ENCODE peak calls at places on chromosomes 7 and 10, in eight cellular contexts. R is aorta, N is pancreas, F is WERI-Rb-1, A is H7, J is iPS DF 6.9, K is mesenchymal stem cell, Q is upper lobe of right lung. O is an unnamed sample. For H3K36me3, the result is how much of the 10 kb centered on the place peaks cover.

GRCh38 chr7:147249956-147250355 is 1133.4 kb downstream of the CNTNAP2 start:
- DNase-seq in R (no peak), N (no peak), F (no peak), A (no peak), J (no peak), K (no peak), Q (no peak), O (no peak)

GRCh38 chr10:101146392-101147251 is 15.5 kb downstream of the TLX1 start:
- DNase-seq in R (no peak), N (peak), F (no peak), A (peak), J (no peak), K (no peak), Q (peak), O (no peak)

GRCh38 chr10:50618624-50619023 is 5.1 kb downstream of the SGMS1 start:
- DNase-seq in R (no peak), N (no peak), F (no peak), A (no peak), J (no peak), K (no peak), Q (no peak), O (no peak)

GRCh38 chr10:65769828-65770227 is 1156.0 kb upstream of the LRRTM3 start:
- DNase-seq in R (no peak), N (no peak), F (no peak), A (no peak), J (no peak), K (no peak), Q (no peak), O (no peak)

GRCh38 chr10:124650820-124651401 is 93.3 kb downstream of the FAM53B start:
- DNase-seq in R (no peak), N (no peak), F (no peak), A (peak), J (no peak), K (no peak), Q (no peak), O (peak)

GRCh38 chr7:82209200-82209599 is 234.4 kb downstream of the CACNA2D1 start:
- DNase-seq in R (no peak), N (no peak), F (no peak), A (no peak), J (no peak), K (no peak), Q (no peak), O (no peak)

GRCh38 chr10:126247454-126247975 is 140.8 kb downstream of the ADAM12 start:
- DNase-seq in R (peak), N (no peak), F (no peak), A (no peak), J (no peak), K (peak), Q (no peak), O (no peak)

GRCh38 chr10:47364911-47365310 is 16.7 kb downstream of the RBP3 start:
- DNase-seq in R (peak), N (peak), F (no peak), A (no peak), J (no peak), K (no peak), Q (no peak), O (no peak)

GRCh38 chr7:107913846-107914245 is 22.9 kb downstream of the DLD start:
- DNase-seq in R (no peak), N (no peak), F (no peak), A (no peak), J (no peak), K (no peak), Q (no peak), O (no peak)

GRCh38 chr7:149196705-149197171 is 1.4 kb downstream of the ZNF282 start:
- DNase-seq in R (no peak), N (no peak), F (no peak), A (peak), J (no peak), K (peak), Q (peak), O (no peak)

GRCh38 chr7:21640150-21640549 is 97.3 kb downstream of the DNAH11 start:
- DNase-seq in R (no peak), N (no peak), F (no peak), A (no peak), J (no peak), K (no peak), Q (no peak), O (no peak)

GRCh38 chr10:58513189-58514101 is 773 bp downstream of the BICC1 start:
- DNase-seq in R (peak), N (peak), F (peak), A (peak), J (no peak), K (peak), Q (peak), O (no peak)

GRCh38 chr7:131723926-131724325 is 167.5 kb upstream of the PODXL start:
- DNase-seq in R (no peak), N (no peak), F (no peak), A (no peak), J (no peak), K (peak), Q (no peak), O (no peak)

GRCh38 chr10:44935961-44936285 is 23.7 kb upstream of the RASSF4 start:
- DNase-seq in R (no peak), N (no peak), F (no peak), A (no peak), J (no peak), K (no peak), Q (no peak), O (no peak)

DNA sequence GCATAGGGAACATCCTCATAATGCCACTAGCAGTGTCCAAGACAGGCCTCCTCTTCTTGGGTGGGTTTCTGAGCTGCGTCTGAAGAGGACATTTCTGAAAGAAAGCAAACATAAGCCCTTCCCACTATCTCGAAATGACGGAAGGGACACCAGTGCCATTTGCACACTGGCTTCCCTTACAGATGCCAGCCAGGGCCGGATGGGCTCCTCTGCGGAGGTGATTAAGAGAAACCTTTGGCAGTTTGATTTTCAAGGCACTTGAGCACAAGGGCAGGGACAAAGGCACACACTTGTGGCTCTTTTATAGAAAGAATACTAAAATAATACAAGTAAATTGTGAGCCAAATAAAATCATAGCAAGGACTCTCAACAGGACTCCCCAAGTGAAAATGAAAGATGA is 106.6 kb upstream of the CELF2 start:
- DNase-seq in R (no peak), N (no peak), F (no peak), A (no peak), J (no peak), K (no peak), Q (no peak), O (no peak)
- H3K4me3 ChIP-seq in R (no peak), N (no peak), F (no peak), A (no peak), J (no peak), K (peak), Q (peak), O (no peak)

GRCh38 chr7:158917818-158918217 is 61.5 kb downstream of the DYNC2I1 start:
- DNase-seq in R (no peak), N (no peak), F (no peak), A (no peak), J (no peak), K (no peak), Q (no peak), O (no peak)
- H3K36me3 ChIP-seq in R (under half), N (under half), F (under half), A (under half), J (under half), K (half or more), Q (half or more), O (under half)

DNA sequence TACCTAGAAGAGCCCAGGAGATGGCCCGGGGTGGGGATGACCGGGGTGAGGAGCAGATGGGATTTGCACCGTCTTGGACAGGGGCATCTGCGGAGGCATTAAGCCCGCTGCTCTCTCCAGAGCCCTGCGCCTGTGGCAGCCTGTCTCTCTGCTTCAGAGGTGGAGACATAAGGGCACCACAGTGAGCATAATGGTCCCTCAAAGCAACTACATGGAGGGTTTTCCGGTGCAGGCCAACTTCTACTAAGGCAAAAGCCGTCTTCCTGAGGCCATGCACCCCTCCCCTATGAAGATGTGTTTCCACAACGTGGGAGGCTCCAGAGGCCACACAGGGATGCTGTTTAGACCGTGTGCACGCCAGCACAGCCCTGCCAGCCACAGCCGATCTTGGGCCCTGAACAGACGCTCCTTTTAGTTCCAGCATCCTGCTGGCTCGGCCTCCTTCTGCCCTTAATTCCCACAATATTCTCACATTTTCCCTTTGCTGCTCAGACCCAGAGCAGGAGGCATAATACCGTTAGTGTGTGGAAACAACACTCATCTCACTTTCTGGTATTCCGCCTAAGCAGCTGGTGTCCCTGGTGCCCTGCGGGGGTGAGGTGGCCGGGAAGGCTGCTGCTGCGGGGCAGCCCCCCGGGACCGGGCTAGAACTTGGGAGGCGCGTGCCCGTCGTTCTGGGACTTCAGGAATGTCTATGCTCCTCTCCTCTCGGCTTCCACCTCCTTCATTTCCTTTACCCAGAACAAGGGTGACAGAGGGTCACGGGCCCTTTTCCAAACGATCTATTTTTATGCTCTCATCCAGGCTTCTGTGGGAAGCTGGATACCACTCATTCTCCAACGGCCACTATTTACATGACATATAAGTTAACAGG is 266.9 kb downstream of the TNS3 start:
- DNase-seq in R (peak), N (no peak), F (no peak), A (no peak), J (no peak), K (peak), Q (no peak), O (no peak)
- H3K4me3 ChIP-seq in R (no peak), N (no peak), F (no peak), A (no peak), J (no peak), K (peak), Q (no peak), O (no peak)

DNA sequence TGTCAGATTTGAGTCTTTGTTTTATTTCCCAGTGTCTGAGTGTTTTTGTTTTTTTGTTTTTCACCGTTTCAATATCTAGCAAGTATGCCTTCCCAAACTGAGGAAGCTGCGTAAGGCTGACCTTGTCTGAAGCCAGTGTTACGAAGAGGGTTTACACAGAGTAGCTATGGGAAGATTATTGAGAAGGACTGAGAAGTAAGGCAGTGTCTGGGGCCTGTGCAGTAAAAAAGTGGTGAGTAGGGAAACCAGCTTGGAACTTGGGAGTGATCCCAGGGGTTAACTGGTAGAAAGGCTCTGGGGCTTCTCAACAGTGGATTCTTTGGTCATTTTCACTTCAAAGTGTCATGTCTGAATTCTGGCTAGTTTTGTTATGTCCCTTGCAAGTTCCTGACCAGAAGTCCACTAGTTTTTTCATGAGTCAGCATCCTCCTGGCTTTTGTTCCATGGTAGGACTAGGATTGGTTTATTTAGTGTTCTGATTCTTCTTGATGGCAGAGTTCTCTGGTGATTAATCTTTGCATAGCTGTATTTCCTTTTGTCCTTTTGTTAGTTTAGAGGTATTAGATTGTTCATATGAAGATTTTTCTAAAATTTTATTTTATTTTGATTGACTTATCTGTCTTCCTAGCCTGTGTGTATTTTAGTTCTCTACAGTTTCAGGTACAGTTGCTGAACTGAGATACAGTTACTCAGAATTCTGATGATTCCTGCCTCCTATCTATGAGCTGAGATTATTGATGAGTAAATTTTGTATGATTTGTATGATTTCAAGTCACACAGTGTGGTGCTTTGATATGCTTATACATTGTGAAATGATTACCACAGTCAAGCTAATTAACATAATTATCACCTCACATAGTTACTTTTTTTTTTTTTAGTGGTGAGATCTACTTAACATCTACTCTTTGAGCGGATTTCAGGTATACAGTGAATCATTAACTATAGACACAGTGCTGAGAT is 19.0 kb downstream of the GARS1 start:
- DNase-seq in R (no peak), N (no peak), F (no peak), A (no peak), J (no peak), K (peak), Q (no peak), O (no peak)
- H3K36me3 ChIP-seq in R (under half), N (under half), F (half or more), A (under half), J (under half), K (under half), Q (half or more), O (half or more)